ENCODE peak calls at places on chromosomes 13 and 19, in four cellular contexts. I, F, H and P are unnamed samples.

GRCh38 chr19:3664879-3665642 is 35.2 kb downstream of the PIP5K1C start:
- DNase-seq in I (no peak), F (no peak), H (no peak), P (no peak)

GRCh38 chr19:3234800-3235199 is 10.3 kb downstream of the CELF5 start:
- DNase-seq in I (no peak), F (no peak), H (no peak), P (no peak)

GRCh38 chr13:42355118-42355840 is 83.3 kb downstream of the AKAP11 start:
- DNase-seq in I (peak; percentile 45), F (no peak), H (no peak), P (no peak)

GRCh38 chr13:100513987-100514670 is 74.5 kb downstream of the GGACT start:
- DNase-seq in I (no peak), F (peak; percentile 46), H (no peak), P (no peak)

GRCh38 chr19:30807263-30807662 is 435.1 kb downstream of the ZNF536 start:
- DNase-seq in I (no peak), F (no peak), H (no peak), P (no peak)

GRCh38 chr13:98494769-98495168 is 82.1 kb downstream of the STK24 start:
- DNase-seq in I (no peak), F (no peak), H (no peak), P (no peak)

GRCh38 chr19:35204799-35205732 is 23.5 kb downstream of the FAM187B start:
- DNase-seq in I (no peak), F (no peak), H (no peak), P (no peak)

GRCh38 chr13:59166174-59166573 is 997.6 kb downstream of the DIAPH3 start:
- DNase-seq in I (no peak), F (no peak), H (no peak), P (no peak)

GRCh38 chr13:28568286-28568685 is 73.4 kb upstream of the FLT1 start:
- DNase-seq in I (no peak), F (peak; percentile 8), H (no peak), P (peak; percentile 12)

GRCh38 chr13:37069597-37070103 is 10.2 kb upstream of the SUPT20H start:
- DNase-seq in I (no peak), F (no peak), H (no peak), P (no peak)

GRCh38 chr19:13150919-13151604 is 851 bp downstream of the IER2 start:
- DNase-seq in I (no peak), F (no peak), H (no peak), P (no peak)

GRCh38 chr19:22619932-22620331 is 14.2 kb upstream of the ZNF492 start:
- DNase-seq in I (no peak), F (no peak), H (no peak), P (no peak)

GRCh38 chr13:40158218-40158617 is 502.8 kb downstream of the COG6 start:
- DNase-seq in I (no peak), F (no peak), H (no peak), P (no peak)

GRCh38 chr19:33373701-33374405 is at the start of gene CEBPG:
- DNase-seq in I (no peak), F (peak; percentile 49), H (peak; percentile 10), P (no peak)

GRCh38 chr13:99339736-99340392 is 32.7 kb upstream of the GPR183 start:
- DNase-seq in I (peak; percentile 46), F (no peak), H (no peak), P (no peak)

GRCh38 chr13:19591864-19592263 is 30.5 kb upstream of the TPTE2 start:
- DNase-seq in I (no peak), F (no peak), H (no peak), P (no peak)

GRCh38 chr13:68759617-68760016 is 1348.0 kb upstream of the ATXN8OS start:
- DNase-seq in I (no peak), F (no peak), H (no peak), P (no peak)

GRCh38 chr19:31377736-31378135 is 28.5 kb upstream of the TSHZ3 start:
- DNase-seq in I (no peak), F (no peak), H (no peak), P (no peak)

GRCh38 chr19:16896913-16897571 is 8.2 kb downstream of the F2RL3 start:
- DNase-seq in I (peak; percentile 28), F (no peak), H (peak; percentile 55), P (no peak)

GRCh38 chr13:81781471-81781870 is 1440.5 kb upstream of the SPRY2 start:
- DNase-seq in I (no peak), F (no peak), H (no peak), P (no peak)

GRCh38 chr13:28373803-28374202 is 121.1 kb downstream of the FLT1 start:
- DNase-seq in I (no peak), F (no peak), H (no peak), P (no peak)